ENCODE peak calls at places on chromosomes 16 and 17, in four cellular contexts. One of them, this sample, is unnamed.

GRCh38 chr17:73088561-73088960 is 3.9 kb downstream of the SLC39A11 start:
- DNase-seq in choroid plexus epithelial cell: no peak
- DNase-seq in esophagus squamous epithelium: no peak
- DNase-seq in endothelial cell: no peak
- DNase-seq in this sample: no peak

GRCh38 chr16:54143934-54144333 is 142.7 kb downstream of the IRX3 start:
- DNase-seq in esophagus squamous epithelium: no peak
- DNase-seq in endothelial cell: no peak
- DNase-seq in choroid plexus epithelial cell: no peak
- DNase-seq in this sample: no peak

GRCh38 chr16:68668266-68668665 is 23.2 kb downstream of the CDH3 start:
- DNase-seq in endothelial cell: no peak
- DNase-seq in choroid plexus epithelial cell: no peak
- DNase-seq in esophagus squamous epithelium: no peak
- DNase-seq in this sample: peak; percentile 95

GRCh38 chr17:62098623-62099231 is 33.6 kb upstream of the MED13 start:
- DNase-seq in choroid plexus epithelial cell: no peak
- DNase-seq in esophagus squamous epithelium: no peak
- DNase-seq in endothelial cell: no peak
- DNase-seq in this sample: no peak

GRCh38 chr16:82926500-82926899 is 299.7 kb downstream of the CDH13 start:
- DNase-seq in choroid plexus epithelial cell: no peak
- DNase-seq in endothelial cell: no peak
- DNase-seq in esophagus squamous epithelium: no peak
- DNase-seq in this sample: no peak

GRCh38 chr16:89422527-89422904 is 67.8 kb downstream of the ANKRD11 start:
- DNase-seq in esophagus squamous epithelium: no peak
- DNase-seq in choroid plexus epithelial cell: peak; percentile 55
- DNase-seq in endothelial cell: no peak
- DNase-seq in this sample: no peak

GRCh38 chr16:87465306-87465705 is 27.5 kb downstream of the ZCCHC14 start:
- DNase-seq in endothelial cell: no peak
- DNase-seq in esophagus squamous epithelium: peak; percentile 21
- DNase-seq in choroid plexus epithelial cell: peak; percentile 92
- DNase-seq in this sample: peak; percentile 96

GRCh38 chr16:12573730-12574383 is 229.8 kb downstream of the CPPED1 start:
- DNase-seq in choroid plexus epithelial cell: peak; percentile 50
- DNase-seq in esophagus squamous epithelium: no peak
- DNase-seq in endothelial cell: peak; percentile 74
- DNase-seq in this sample: peak; percentile 62

DNA sequence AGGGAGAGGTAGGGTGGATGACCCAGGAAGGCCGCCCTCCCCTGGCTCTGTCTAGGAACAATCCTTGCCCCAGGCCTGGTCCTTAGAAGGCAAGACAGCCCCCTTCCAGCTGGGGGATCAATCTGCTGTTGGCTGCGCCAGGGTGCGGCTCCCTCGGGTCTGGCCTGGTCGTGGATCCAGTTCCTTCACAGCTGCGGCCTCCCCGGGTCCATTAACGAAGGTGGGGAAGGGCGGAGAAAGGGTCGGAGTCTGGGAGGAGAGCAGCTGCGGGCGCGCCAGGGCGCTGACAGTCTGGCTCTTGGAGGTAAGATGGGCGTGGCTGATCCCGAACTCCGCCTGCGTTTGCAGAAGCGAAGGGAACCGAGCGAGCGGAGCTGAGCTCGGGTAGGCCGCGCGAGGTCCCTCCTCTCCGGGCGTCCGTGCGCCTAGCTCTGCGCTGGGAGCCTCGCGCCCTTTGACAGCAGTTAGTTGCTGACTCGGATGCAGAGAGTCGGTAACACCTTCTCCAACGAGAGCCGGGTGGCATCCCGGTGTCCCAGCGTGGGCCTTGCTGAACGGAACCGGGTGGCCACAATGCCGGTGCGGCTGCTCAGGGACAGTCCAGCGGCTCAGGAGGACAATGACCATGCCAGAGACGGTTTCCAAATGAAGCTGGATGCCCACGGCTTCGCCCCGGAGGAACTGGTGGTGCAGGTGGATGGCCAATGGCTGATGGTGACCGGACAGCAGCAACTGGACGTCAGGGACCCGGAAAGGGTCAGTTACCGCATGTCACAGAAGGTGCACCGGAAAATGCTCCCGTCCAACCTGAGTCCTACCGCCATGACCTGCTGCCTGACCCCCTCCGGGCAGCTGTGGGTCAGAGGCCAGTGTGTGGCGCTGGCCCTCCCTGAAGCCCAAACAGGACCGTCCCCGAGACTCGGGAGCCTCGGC is at the start of gene HSPB9:
- DNase-seq in endothelial cell: no peak
- DNase-seq in esophagus squamous epithelium: no peak
- DNase-seq in choroid plexus epithelial cell: no peak
- DNase-seq in this sample: no peak
- TF ChIP-seq CTCF in endothelial cell: no peak
- TF ChIP-seq CTCF in esophagus squamous epithelium: no peak
- TF ChIP-seq CTCF in choroid plexus epithelial cell: no peak
- TF ChIP-seq CTCF in this sample: no peak

GRCh38 chr17:7242717-7243576 is 698 bp upstream of the GABARAP start:
- DNase-seq in esophagus squamous epithelium: peak; percentile 77
- DNase-seq in endothelial cell: peak; percentile 91
- DNase-seq in choroid plexus epithelial cell: peak; percentile 98
- DNase-seq in this sample: peak; percentile 92
- TF ChIP-seq CTCF in esophagus squamous epithelium: no peak
- TF ChIP-seq CTCF in endothelial cell: no peak
- TF ChIP-seq CTCF in choroid plexus epithelial cell: no peak
- TF ChIP-seq CTCF in this sample: no peak

GRCh38 chr17:78444392-78444791 is 65.9 kb downstream of the PGS1 start:
- DNase-seq in esophagus squamous epithelium: no peak
- DNase-seq in endothelial cell: no peak
- DNase-seq in choroid plexus epithelial cell: no peak
- DNase-seq in this sample: no peak

GRCh38 chr17:78450696-78451344 is 72.4 kb downstream of the PGS1 start:
- DNase-seq in esophagus squamous epithelium: no peak
- DNase-seq in endothelial cell: no peak
- DNase-seq in choroid plexus epithelial cell: no peak
- DNase-seq in this sample: no peak

GRCh38 chr17:78449983-78450382 is 71.5 kb downstream of the PGS1 start:
- DNase-seq in endothelial cell: no peak
- DNase-seq in esophagus squamous epithelium: no peak
- DNase-seq in choroid plexus epithelial cell: no peak
- DNase-seq in this sample: no peak

GRCh38 chr17:78446833-78447232 is 68.4 kb downstream of the PGS1 start:
- DNase-seq in choroid plexus epithelial cell: no peak
- DNase-seq in esophagus squamous epithelium: no peak
- DNase-seq in endothelial cell: no peak
- DNase-seq in this sample: no peak

DNA sequence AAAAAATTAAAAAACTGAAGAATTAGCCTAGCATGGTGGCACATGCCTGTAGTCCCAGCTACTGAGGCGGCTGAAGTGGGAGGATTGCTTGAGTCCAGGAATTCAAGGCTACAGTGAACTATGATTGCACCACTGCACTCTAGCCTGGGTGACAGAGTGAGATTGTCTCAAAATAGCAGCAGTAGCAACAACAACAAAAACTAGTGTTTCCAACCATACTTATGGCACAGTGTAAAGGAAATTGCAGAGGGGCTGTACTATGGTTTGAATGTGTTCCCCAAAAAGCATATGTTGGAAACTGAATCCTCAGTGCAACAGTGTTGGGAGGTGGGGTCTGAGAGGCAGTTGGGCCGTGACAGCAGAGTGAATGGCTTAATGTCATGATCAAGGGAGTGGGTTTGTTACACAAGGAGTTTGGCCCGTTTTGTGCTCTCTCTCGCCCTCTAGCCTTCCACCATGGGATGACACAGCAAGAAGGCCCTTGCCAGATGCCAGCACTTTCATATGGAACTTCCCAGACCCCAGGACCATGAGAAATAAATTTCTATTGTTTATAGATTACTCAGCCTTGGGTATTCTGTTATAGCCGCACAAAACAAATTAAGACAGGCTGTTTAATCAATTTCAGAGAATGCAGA is 70.0 kb downstream of the PGS1 start:
- DNase-seq in choroid plexus epithelial cell: no peak
- DNase-seq in endothelial cell: no peak
- DNase-seq in esophagus squamous epithelium: no peak
- DNase-seq in this sample: no peak
- TF ChIP-seq CTCF in choroid plexus epithelial cell: peak; percentile 28
- TF ChIP-seq CTCF in endothelial cell: no peak
- TF ChIP-seq CTCF in esophagus squamous epithelium: no peak
- TF ChIP-seq CTCF in this sample: no peak

DNA sequence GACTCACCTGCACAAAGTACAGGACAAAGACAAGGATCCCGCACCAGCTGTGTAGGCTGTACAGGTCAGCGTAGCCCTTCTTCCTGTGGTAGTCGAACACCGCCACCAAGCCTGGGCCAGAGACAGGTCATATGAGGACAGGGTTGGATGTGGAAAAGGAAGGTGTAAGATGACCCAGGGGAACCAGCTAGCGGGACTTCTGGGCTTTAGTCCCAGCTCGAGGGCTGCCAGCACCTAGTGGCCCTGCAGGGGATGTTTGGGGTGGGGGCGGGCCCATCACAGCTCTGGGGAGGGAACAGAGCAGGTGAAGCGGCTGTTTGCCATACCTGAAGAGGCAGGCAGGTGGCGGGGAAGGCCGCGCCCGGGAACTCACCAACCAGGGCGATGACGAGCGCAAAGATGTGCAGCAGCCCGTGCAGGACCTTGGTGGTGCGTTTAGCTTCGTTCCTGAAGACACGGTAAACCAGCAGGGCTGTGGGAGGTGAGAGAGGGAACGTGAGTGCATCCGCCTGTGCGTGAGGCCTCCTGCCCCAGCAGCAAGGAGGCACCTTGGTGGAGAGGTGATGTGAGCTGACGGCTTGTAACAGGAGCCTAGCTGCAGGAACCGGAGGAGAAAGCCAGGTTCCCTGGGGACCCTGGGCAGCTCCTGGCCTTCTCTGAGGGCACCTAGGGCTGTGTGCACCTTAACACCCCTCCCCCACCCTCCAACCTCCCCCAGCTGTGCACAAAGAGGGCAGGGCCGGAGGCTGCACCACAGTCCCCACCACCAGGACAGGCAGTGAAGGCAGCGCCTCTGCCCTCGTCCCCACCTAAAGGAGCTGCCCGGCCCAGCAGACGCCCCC is 10.2 kb downstream of the CYB561 start:
- DNase-seq in endothelial cell: no peak
- DNase-seq in esophagus squamous epithelium: no peak
- DNase-seq in choroid plexus epithelial cell: no peak
- DNase-seq in this sample: no peak
- TF ChIP-seq CTCF in endothelial cell: no peak
- TF ChIP-seq CTCF in esophagus squamous epithelium: peak; percentile 55
- TF ChIP-seq CTCF in choroid plexus epithelial cell: no peak
- TF ChIP-seq CTCF in this sample: peak; percentile 16

GRCh38 chr17:41328207-41328606 is 12.7 kb upstream of the KRTAP17-1 start:
- DNase-seq in choroid plexus epithelial cell: no peak
- DNase-seq in esophagus squamous epithelium: no peak
- DNase-seq in endothelial cell: no peak
- DNase-seq in this sample: no peak
- TF ChIP-seq CTCF in choroid plexus epithelial cell: no peak
- TF ChIP-seq CTCF in esophagus squamous epithelium: no peak
- TF ChIP-seq CTCF in endothelial cell: no peak
- TF ChIP-seq CTCF in this sample: no peak

DNA sequence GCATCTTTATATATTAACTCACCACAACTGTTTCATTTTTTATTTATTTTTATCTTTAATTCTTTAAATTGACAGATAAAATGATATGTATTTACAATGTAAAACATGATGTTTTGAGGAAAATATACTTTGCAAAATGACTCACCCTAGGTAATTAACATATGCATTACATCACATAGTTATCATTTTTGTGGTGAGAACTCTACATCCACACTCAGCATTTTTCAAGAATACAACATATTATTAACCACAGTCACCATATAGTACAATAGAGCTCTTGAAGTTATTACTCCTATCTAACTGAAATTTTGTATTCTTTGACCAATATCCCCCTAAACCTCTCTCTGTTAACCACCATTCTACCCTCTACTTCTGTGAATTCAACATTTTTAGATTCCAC is 194.7 kb upstream of the KIF2B start:
- DNase-seq in endothelial cell: no peak
- DNase-seq in choroid plexus epithelial cell: peak; percentile 4
- DNase-seq in esophagus squamous epithelium: no peak
- DNase-seq in this sample: peak; percentile 54
- TF ChIP-seq CTCF in endothelial cell: no peak
- TF ChIP-seq CTCF in choroid plexus epithelial cell: no peak
- TF ChIP-seq CTCF in esophagus squamous epithelium: no peak
- TF ChIP-seq CTCF in this sample: no peak

DNA sequence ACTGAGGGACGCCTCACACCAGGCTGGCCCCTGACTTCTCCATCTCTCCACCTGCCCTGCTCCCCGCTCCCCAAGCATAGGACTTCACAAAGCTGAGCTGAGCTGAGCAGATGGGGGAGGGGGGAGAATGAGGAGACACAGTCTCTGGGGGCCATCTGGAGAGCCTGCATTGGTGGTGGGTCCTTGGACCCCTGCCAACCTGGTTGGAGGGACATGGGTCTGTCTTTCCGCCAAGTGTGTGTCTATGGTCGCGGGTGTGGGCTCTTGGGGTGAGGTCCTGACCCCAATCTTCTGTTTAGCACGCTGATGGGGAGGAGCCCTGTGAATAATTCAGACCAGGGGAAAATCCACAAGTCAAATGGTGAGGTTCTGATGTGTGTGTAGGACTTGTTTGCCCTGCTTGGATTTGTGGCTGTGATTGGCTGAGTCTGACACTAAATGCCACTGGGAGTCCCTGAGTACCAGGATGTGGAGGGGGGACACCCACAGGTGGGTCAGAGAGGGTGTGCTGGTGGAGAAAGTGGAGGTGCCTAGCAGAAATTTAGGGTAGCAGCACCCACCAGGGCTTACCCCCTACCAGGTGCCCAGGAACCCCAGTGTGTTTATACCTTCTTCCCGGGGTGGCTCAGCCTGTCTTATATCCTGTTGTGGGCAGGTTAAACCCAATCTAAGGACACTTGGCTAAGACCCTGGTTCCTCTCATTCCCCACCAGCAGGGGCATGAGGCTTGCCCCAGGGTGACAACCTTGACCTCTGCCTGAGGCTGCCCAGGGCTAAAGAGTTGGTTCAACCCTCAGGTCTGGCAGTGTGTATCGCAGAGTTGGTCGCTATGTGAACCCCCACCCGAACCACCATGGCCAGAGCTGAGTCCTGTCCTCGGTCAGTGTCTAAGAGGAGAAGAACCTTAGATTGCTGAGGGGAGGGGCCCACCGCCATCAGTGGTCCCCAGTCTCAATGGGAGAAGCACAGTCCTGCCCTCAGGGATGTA is 2.1 kb downstream of the FMNL1 start:
- DNase-seq in endothelial cell: no peak
- DNase-seq in choroid plexus epithelial cell: no peak
- DNase-seq in esophagus squamous epithelium: no peak
- DNase-seq in this sample: no peak
- TF ChIP-seq CTCF in endothelial cell: no peak
- TF ChIP-seq CTCF in choroid plexus epithelial cell: no peak
- TF ChIP-seq CTCF in esophagus squamous epithelium: no peak
- TF ChIP-seq CTCF in this sample: no peak

This sample was measured in MCF 10A.